ENCODE peak calls at places on chromosomes 6 and 20, in six cellular contexts. One of them, this sample, is unnamed.

GRCh38 chr6:100664274-100665040 is 199.7 kb upstream of the SIM1 start:
- DNase-seq in brain microvascular endothelial cell: no peak
- DNase-seq in mucosa of gallbladder: no peak
- DNase-seq in sigmoid colon: no peak
- DNase-seq in NCI-H2029: no peak
- DNase-seq in retina: no peak
- DNase-seq in this sample: peak

GRCh38 chr6:87909849-87910248 is 137.8 kb upstream of the SPACA1 start:
- DNase-seq in retina: no peak
- DNase-seq in sigmoid colon: no peak
- DNase-seq in NCI-H2029: no peak
- DNase-seq in brain microvascular endothelial cell: peak
- DNase-seq in mucosa of gallbladder: no peak
- DNase-seq in this sample: no peak

GRCh38 chr20:34249291-34249690 is 8.1 kb downstream of the ASIP start:
- DNase-seq in brain microvascular endothelial cell: peak
- DNase-seq in sigmoid colon: no peak
- DNase-seq in NCI-H2029: no peak
- DNase-seq in mucosa of gallbladder: no peak
- DNase-seq in retina: no peak
- DNase-seq in this sample: no peak

GRCh38 chr6:150453357-150453756 is 84.5 kb downstream of the IYD start:
- DNase-seq in retina: no peak
- DNase-seq in mucosa of gallbladder: no peak
- DNase-seq in brain microvascular endothelial cell: no peak
- DNase-seq in NCI-H2029: no peak
- DNase-seq in sigmoid colon: no peak
- DNase-seq in this sample: no peak

GRCh38 chr6:4032475-4032874 is 46.5 kb downstream of the FAM217A start:
- DNase-seq in brain microvascular endothelial cell: no peak
- DNase-seq in mucosa of gallbladder: no peak
- DNase-seq in retina: no peak
- DNase-seq in sigmoid colon: no peak
- DNase-seq in NCI-H2029: no peak
- DNase-seq in this sample: no peak

GRCh38 chr6:7446644-7447325 is 57.2 kb downstream of the RIOK1 start:
- DNase-seq in NCI-H2029: no peak
- DNase-seq in retina: peak
- DNase-seq in brain microvascular endothelial cell: no peak
- DNase-seq in sigmoid colon: peak
- DNase-seq in mucosa of gallbladder: no peak
- DNase-seq in this sample: no peak

GRCh38 chr6:50071921-50072320 is 22.2 kb upstream of the DEFB112 start:
- DNase-seq in mucosa of gallbladder: no peak
- DNase-seq in brain microvascular endothelial cell: no peak
- DNase-seq in sigmoid colon: no peak
- DNase-seq in retina: no peak
- DNase-seq in NCI-H2029: no peak
- DNase-seq in this sample: no peak

GRCh38 chr6:53112871-53113270 is 35.8 kb downstream of the GCM1 start:
- DNase-seq in sigmoid colon: no peak
- DNase-seq in brain microvascular endothelial cell: no peak
- DNase-seq in mucosa of gallbladder: no peak
- DNase-seq in retina: no peak
- DNase-seq in NCI-H2029: no peak
- DNase-seq in this sample: no peak

GRCh38 chr6:147974376-147974775 is 368.3 kb upstream of the SASH1 start:
- DNase-seq in NCI-H2029: no peak
- DNase-seq in brain microvascular endothelial cell: peak
- DNase-seq in mucosa of gallbladder: no peak
- DNase-seq in sigmoid colon: no peak
- DNase-seq in retina: peak
- DNase-seq in this sample: peak

GRCh38 chr6:69233195-69233524 is 563.6 kb downstream of the LMBRD1 start:
- DNase-seq in brain microvascular endothelial cell: no peak
- DNase-seq in retina: no peak
- DNase-seq in sigmoid colon: no peak
- DNase-seq in NCI-H2029: no peak
- DNase-seq in mucosa of gallbladder: no peak
- DNase-seq in this sample: no peak

GRCh38 chr20:58753267-58753928 is 60.8 kb downstream of the NPEPL1 start:
- DNase-seq in sigmoid colon: no peak
- DNase-seq in mucosa of gallbladder: no peak
- DNase-seq in brain microvascular endothelial cell: no peak
- DNase-seq in retina: no peak
- DNase-seq in NCI-H2029: no peak
- DNase-seq in this sample: no peak

GRCh38 chr20:41171736-41172295 is 34.5 kb downstream of the PLCG1 start:
- DNase-seq in retina: no peak
- DNase-seq in NCI-H2029: no peak
- DNase-seq in sigmoid colon: no peak
- DNase-seq in brain microvascular endothelial cell: no peak
- DNase-seq in mucosa of gallbladder: no peak
- DNase-seq in this sample: no peak

GRCh38 chr20:25284131-25284601 is 36.3 kb downstream of the PYGB start:
- DNase-seq in brain microvascular endothelial cell: no peak
- DNase-seq in sigmoid colon: peak
- DNase-seq in retina: no peak
- DNase-seq in NCI-H2029: no peak
- DNase-seq in mucosa of gallbladder: no peak
- DNase-seq in this sample: no peak

GRCh38 chr20:8251201-8251575 is 119.1 kb downstream of the PLCB1 start:
- DNase-seq in retina: no peak
- DNase-seq in sigmoid colon: no peak
- DNase-seq in NCI-H2029: no peak
- DNase-seq in brain microvascular endothelial cell: no peak
- DNase-seq in mucosa of gallbladder: no peak
- DNase-seq in this sample: no peak

This sample was measured in NCI-H460.